ENCODE peak calls at places on chromosomes 6 and 20, in four cellular contexts. R is GM12878, N is K562, D is H1. F is an unnamed sample.

GRCh38 chr6:18359237-18359885 is 27.8 kb upstream of the RNF144B start:
- DNase-seq in R (no peak), N (no peak), D (no peak), F (no peak)

GRCh38 chr20:41029150-41029872 is 689 bp downstream of the TOP1 start:
- DNase-seq in R (no peak), N (peak), D (no peak), F (no peak)

GRCh38 chr6:73679009-73679408 is 17.0 kb upstream of the CD109 start:
- DNase-seq in R (peak), N (no peak), D (no peak), F (no peak)

GRCh38 chr6:167892835-167893234 is 66.1 kb downstream of the AFDN start:
- DNase-seq in R (no peak), N (no peak), D (peak), F (no peak)

GRCh38 chr6:62150048-62150663 is 135.9 kb downstream of the KHDRBS2 start:
- DNase-seq in R (no peak), N (peak), D (no peak), F (peak)

GRCh38 chr6:74001091-74001490 is 305.1 kb downstream of the CD109 start:
- DNase-seq in R (no peak), N (no peak), D (no peak), F (no peak)

GRCh38 chr20:63095718-63096654 is 89.2 kb upstream of the BHLHE23 start:
- DNase-seq in R (no peak), N (no peak), D (no peak), F (no peak)

GRCh38 chr6:101462576-101462975 is 69.1 kb downstream of the GRIK2 start:
- DNase-seq in R (no peak), N (no peak), D (no peak), F (no peak)

GRCh38 chr6:135129139-135129867 is 51.8 kb upstream of the MYB start:
- DNase-seq in R (no peak), N (no peak), D (no peak), F (no peak)

GRCh38 chr20:62239278-62239879 is 1.1 kb downstream of the OSBPL2 start:
- DNase-seq in R (no peak), N (no peak), D (no peak), F (no peak)

GRCh38 chr6:112579601-112580000 is 232.5 kb downstream of the RFPL4B start:
- DNase-seq in R (no peak), N (no peak), D (no peak), F (no peak)

GRCh38 chr6:46056906-46057529 is 41.4 kb upstream of the CLIC5 start:
- DNase-seq in R (no peak), N (no peak), D (no peak), F (no peak)

GRCh38 chr6:41512146-41512701 is 34.0 kb upstream of the FOXP4 start:
- DNase-seq in R (no peak), N (no peak), D (no peak), F (no peak)

GRCh38 chr20:57278457-57278856 is 12.0 kb upstream of the BMP7 start:
- DNase-seq in R (no peak), N (no peak), D (no peak), F (no peak)

GRCh38 chr6:57305112-57305511 is 12.3 kb upstream of the PRIM2 start:
- DNase-seq in R (no peak), N (no peak), D (no peak), F (no peak)

GRCh38 chr6:132247381-132248159 is 153.7 kb downstream of the MOXD1 start:
- DNase-seq in R (no peak), N (no peak), D (no peak), F (no peak)

GRCh38 chr6:75409928-75410327 is 83.7 kb downstream of the FILIP1 start:
- DNase-seq in R (no peak), N (no peak), D (no peak), F (no peak)

GRCh38 chr6:139364302-139364981 is 10.0 kb downstream of the CITED2 start:
- DNase-seq in R (peak), N (peak), D (no peak), F (no peak)

GRCh38 chr6:135073757-135074393 is 19.3 kb upstream of the HBS1L start:
- DNase-seq in R (no peak), N (peak), D (no peak), F (no peak)

GRCh38 chr6:10415593-10416480 is 963 bp upstream of the TFAP2A start:
- DNase-seq in R (no peak), N (no peak), D (no peak), F (no peak)

GRCh38 chr20:1085515-1086272 is 32.7 kb upstream of the PSMF1 start:
- DNase-seq in R (no peak), N (peak), D (no peak), F (no peak)

GRCh38 chr20:19094959-19095541 is 117.4 kb upstream of the SLC24A3 start:
- DNase-seq in R (no peak), N (no peak), D (no peak), F (no peak)

GRCh38 chr6:75849329-75850025 is 100.4 kb downstream of the MYO6 start:
- DNase-seq in R (no peak), N (no peak), D (no peak), F (no peak)

GRCh38 chr20:13412806-13413445 is 191.9 kb downstream of the ISM1 start:
- DNase-seq in R (no peak), N (no peak), D (no peak), F (no peak)

GRCh38 chr6:110307368-110307767 is 50.8 kb downstream of the METTL24 start:
- DNase-seq in R (no peak), N (no peak), D (no peak), F (no peak)

GRCh38 chr20:17663040-17663399 is 19.0 kb downstream of the RRBP1 start:
- DNase-seq in R (no peak), N (no peak), D (no peak), F (no peak)

GRCh38 chr6:35181313-35181932 is 32.3 kb upstream of the SCUBE3 start:
- DNase-seq in R (no peak), N (no peak), D (no peak), F (no peak)

DNA sequence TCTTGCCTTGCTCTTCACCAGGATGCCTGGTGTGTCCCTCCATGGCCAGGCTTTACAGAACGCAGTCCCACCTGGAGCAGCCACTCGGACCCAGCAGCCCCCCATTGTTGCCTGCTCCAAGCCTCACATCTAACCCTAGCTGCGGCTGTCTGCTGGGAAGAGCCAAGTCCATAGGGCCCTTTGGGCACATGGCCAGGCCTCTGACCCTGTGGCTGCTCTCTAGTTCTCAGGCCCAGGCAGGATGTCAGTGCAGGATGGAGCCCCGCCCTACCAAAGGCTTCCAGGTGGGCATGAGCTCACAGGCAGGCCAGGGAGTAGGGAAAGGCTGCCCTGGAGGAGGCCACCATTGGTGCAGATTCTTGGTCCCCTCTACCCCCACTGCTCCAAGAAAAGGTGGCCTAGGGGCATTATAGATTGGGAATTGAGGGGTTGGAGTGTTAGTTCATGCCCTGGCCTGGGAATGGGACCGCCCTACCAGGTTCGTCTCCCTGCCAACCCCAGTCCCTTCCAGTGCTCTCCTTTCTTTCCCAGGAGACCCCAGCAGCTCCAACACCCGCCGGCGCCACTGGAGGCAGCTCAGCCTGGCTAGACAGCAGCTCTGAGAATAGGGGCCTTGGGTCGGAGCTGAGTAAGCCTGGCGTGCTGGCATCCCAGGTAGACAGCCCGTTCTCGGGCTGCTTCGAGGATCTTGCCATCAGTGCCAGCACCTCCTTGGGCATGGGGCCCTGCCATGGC is 18.7 kb downstream of the MAVS start:
- DNase-seq in R (no peak), N (no peak), D (no peak), F (no peak)
- TF ChIP-seq GABPA in R (no peak), N (no peak), D (no peak), F (no peak)

DNA sequence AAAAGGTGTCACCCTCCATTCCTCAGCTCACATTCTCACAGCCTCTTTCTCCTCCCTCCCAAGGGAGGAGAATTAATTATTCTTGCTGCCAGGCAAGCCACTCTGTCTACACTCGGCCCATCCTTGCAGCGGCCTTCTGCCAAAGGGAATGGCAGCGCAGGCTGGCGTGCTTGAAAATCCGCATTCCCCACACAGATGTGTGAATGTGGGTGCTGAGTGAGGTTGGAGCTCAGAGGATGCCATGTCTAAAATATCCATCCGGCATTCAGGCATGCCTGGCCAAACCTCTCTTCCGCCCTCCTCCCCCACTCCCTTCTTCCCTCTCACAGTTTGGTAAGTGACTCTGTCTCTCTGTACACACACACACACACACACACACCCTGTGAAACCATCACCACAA is 27.7 kb downstream of the PNPLA1 start:
- DNase-seq in R (no peak), N (no peak), D (no peak), F (no peak)
- TF ChIP-seq HDAC6 in R (no peak), N (no peak), D (no peak), F (no peak)

GRCh38 chr6:111573892-111574800 is 31.5 kb downstream of the TRAF3IP2 start:
- DNase-seq in R (no peak), N (no peak), D (no peak), F (no peak)
- TF ChIP-seq EP300 in R (no peak), N (no peak), D (no peak), F (no peak)

GRCh38 chr20:49888341-49889244 is 26.7 kb downstream of the SPATA2 start:
- DNase-seq in R (peak), N (peak), D (peak), F (peak)

GRCh38 chr20:49886571-49887203 is 28.6 kb downstream of the SPATA2 start:
- DNase-seq in R (no peak), N (no peak), D (no peak), F (no peak)

GRCh38 chr20:49887251-49887827 is 28.0 kb downstream of the SPATA2 start:
- DNase-seq in R (no peak), N (no peak), D (no peak), F (no peak)

GRCh38 chr20:49889245-49889942 is 25.9 kb downstream of the SPATA2 start:
- DNase-seq in R (no peak), N (no peak), D (no peak), F (no peak)

DNA sequence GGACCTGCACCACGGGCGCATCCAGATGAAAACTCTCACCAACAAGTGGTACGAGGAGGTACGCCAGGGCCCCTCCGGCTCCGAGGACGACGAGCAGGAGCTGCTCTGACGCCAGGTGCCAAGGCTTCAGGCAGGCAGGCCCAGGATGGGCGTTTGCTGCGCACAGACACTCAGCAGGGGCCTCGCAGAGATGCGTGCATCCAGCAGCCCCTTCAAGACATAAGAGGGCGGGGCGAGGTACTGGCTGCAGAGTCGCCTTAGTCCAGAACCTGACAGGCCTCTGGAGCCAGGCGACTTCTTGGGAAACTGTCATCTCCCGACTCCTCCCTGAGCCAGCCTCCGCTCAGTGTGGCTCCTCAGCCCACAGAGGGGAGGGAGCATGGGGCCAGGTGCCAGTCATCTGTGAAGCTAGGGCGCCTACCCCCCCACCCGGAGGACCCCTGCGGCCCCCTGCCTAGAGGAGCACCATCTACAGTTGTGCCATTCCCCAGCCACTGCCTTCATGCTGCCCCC is 27.4 kb downstream of the SPATA2 start:
- DNase-seq in R (no peak), N (no peak), D (no peak), F (no peak)
- TF ChIP-seq GABPA in R (no peak), N (no peak), D (no peak), F (no peak)

DNA sequence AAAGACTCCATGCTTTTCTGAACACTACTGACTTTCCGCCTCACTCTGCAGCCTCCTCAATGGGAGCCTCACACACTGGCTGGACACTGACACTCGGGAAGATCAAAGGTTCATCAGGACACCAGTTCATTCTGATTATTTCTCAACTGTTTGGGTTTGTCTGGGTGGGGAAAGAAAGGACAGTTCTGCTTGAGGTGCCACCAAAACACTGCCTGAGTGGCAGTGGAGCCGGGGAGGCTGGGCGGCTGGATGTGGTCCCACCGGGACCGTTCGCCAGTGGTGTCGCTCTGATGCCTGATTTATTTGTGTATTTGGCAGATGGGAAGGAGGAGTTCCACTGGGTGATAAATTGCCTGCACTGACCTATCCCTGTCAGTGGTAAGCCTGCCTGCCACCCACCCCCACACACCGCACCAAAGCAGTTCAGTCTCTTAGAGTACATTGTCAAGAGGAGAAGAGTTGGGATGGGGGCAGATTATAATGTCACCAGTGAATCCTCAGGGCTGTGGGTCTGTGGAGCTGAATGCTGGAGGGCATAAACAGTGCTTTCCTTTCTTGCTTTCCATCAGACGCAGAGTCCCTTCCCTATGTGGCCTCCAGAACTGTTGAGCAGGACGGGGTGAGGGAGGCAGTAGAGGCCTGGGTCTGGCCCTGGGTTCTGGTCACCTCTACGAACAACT is 49.8 kb downstream of the EDN1 start:
- DNase-seq in R (no peak), N (no peak), D (no peak), F (peak)
- TF ChIP-seq HDAC6 in R (no peak), N (no peak), D (no peak), F (no peak)

GRCh38 chr6:83978997-83979396 is 54.6 kb upstream of the MRAP2 start:
- DNase-seq in R (no peak), N (no peak), D (no peak), F (no peak)
- TF ChIP-seq EP300 in R (no peak), N (no peak), D (no peak), F (no peak)

GRCh38 chr20:6185268-6185667 is 62.4 kb upstream of the FERMT1 start:
- DNase-seq in R (no peak), N (no peak), D (no peak), F (no peak)
- TF ChIP-seq GABPA in R (no peak), N (no peak), D (no peak), F (no peak)